ENCODE peak calls at places on chromosomes 4 and X, in five cellular contexts. B is prostate gland, O is AG09309, M is pancreas, U is bronchial epithelial cell. F is an unnamed sample.

GRCh38 chr4:3299538-3300197 is 6.8 kb downstream of the RGS12 start:
- DNase-seq in U (no peak), O (no peak), M (no peak), B (no peak), F (no peak)

GRCh38 chr4:142778430-142778829 is 67.7 kb downstream of the INPP4B start:
- DNase-seq in M (no peak), O (peak; percentile 13), B (no peak), U (peak; percentile 8), F (no peak)

GRCh38 chr4:123622572-123622971 is 226.0 kb downstream of the SPRY1 start:
- DNase-seq in M (no peak), O (no peak), B (no peak), U (no peak), F (no peak)

GRCh38 chrX:20143111-20143510 is 1.5 kb upstream of the EIF1AX start:
- DNase-seq in O (no peak), B (no peak), M (no peak), U (no peak), F (no peak)

GRCh38 chrX:11890843-11891514 is 132.9 kb downstream of the MSL3 start:
- DNase-seq in M (peak; percentile 25), B (peak; percentile 24), O (no peak), U (no peak), F (no peak)

GRCh38 chr4:126213996-126214395 is 899.2 kb downstream of the FAT4 start:
- DNase-seq in B (no peak), M (no peak), O (no peak), U (peak; percentile 20), F (no peak)

GRCh38 chr4:181821039-181822004 is 421.9 kb upstream of the TENM3 start:
- DNase-seq in O (peak; percentile 11), M (no peak), U (peak; percentile 57), B (no peak), F (no peak)

GRCh38 chr4:75892508-75892907 is 9.7 kb downstream of the PPEF2 start:
- DNase-seq in M (no peak), U (no peak), O (no peak), B (no peak), F (no peak)

GRCh38 chrX:107025538-107025937 is 25.5 kb upstream of the MORC4 start:
- DNase-seq in U (peak; percentile 32), O (no peak), B (no peak), M (no peak), F (peak; percentile 6)

GRCh38 chr4:151808120-151808529 is 47.3 kb upstream of the GATB start:
- DNase-seq in O (peak; percentile 43), B (no peak), U (peak; percentile 9), M (no peak), F (no peak)

GRCh38 chr4:182862166-182862875 is 54.9 kb downstream of the DCTD start:
- DNase-seq in O (no peak), U (no peak), M (peak; percentile 60), B (no peak), F (no peak)
- TF ChIP-seq CTCF in O (no peak), U (peak; percentile 32), M (peak; percentile 19), B (no peak), F (no peak)

GRCh38 chrX:54785901-54786300 is 12.2 kb downstream of the ITIH6 start:
- DNase-seq in U (peak; percentile 8), B (no peak), O (no peak), M (no peak), F (peak; percentile 7)
- TF ChIP-seq CTCF in U (peak; percentile 33), B (no peak), O (peak; percentile 39), M (peak; percentile 19), F (no peak)

GRCh38 chrX:19007868-19008267 is 24.0 kb upstream of the PHKA2 start:
- DNase-seq in O (no peak), B (no peak), U (no peak), M (no peak), F (no peak)

GRCh38 chrX:19003756-19004155 is 19.8 kb upstream of the PHKA2 start:
- DNase-seq in B (no peak), U (no peak), O (no peak), M (no peak), F (no peak)

GRCh38 chrX:19007011-19007410 is 23.1 kb upstream of the PHKA2 start:
- DNase-seq in M (no peak), U (no peak), B (no peak), O (no peak), F (no peak)

DNA sequence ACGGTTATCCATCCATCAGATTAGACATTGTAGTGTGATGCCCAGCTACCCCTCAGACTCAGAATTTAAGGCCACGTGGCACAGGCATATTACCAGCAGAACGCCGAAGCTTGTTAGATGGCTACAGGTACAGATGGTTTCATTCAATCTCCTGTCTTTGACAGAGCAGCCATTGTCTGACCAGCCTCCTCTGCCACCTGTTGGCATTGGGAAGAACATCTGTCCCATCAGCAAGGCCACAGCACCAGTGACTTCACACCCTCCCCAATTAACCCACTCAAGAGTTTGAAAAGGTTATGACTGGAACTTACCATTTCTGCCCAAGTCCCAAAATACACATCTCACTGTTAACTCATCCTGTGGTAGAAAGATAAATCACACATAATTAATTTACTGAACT is 22.0 kb upstream of the PHKA2 start:
- DNase-seq in M (no peak), U (no peak), B (no peak), O (no peak), F (no peak)
- TF ChIP-seq CTCF in M (no peak), U (peak; percentile 48), B (no peak), O (no peak), F (no peak)

DNA sequence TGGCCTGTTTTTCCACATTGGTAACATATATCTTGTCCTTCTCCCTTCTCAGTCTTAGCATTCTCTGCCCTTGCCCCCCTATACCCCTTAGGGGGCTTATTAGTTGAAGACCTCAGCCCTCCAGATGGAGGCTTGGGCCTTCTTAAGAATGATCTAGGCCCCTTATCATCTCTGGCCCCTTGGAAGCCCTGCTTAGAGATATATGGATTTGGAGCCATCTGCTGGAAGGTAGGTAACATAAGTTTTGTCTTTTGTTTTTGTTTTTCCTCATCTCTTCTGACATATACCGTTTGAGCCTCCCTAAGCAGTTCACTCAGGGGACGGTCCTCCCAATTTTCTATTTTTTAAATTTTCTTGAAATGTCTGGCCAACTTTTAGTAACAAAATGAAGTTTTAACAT is 48.3 kb upstream of the NAP1L2 start:
- DNase-seq in U (peak; percentile 8), O (no peak), M (no peak), B (no peak), F (no peak)
- TF ChIP-seq CTCF in U (no peak), O (peak; percentile 39), M (no peak), B (no peak), F (no peak)

GRCh38 chrX:149528381-149528780 is 12.4 kb upstream of the EOLA1 start:
- DNase-seq in M (no peak), O (no peak), U (no peak), B (no peak), F (no peak)

GRCh38 chrX:149527705-149528104 is 13.1 kb upstream of the EOLA1 start:
- DNase-seq in O (no peak), U (peak; percentile 49), B (no peak), M (no peak), F (no peak)

DNA sequence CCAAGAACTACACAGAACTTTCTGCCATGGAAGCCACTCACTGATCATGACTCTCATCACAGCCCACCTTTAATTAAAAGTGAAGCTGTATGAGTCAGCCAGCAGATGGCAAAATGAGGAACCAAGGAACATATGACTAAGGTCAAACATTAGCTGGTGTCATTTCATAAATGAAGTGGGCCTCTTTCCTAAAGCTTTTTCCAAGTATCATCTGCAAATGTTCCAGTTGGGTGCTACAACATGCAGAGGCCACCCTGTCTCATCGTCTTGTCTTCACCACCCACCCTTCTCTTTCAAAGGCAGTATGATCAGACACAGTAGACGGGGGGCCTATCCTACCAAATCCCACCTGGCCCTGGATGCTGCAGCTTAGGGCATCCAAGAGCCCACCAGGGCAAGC is 9.2 kb upstream of the EOLA1 start:
- DNase-seq in M (no peak), U (no peak), B (no peak), O (no peak), F (peak; percentile 14)
- TF ChIP-seq CTCF in M (no peak), U (no peak), B (no peak), O (no peak), F (no peak)

DNA sequence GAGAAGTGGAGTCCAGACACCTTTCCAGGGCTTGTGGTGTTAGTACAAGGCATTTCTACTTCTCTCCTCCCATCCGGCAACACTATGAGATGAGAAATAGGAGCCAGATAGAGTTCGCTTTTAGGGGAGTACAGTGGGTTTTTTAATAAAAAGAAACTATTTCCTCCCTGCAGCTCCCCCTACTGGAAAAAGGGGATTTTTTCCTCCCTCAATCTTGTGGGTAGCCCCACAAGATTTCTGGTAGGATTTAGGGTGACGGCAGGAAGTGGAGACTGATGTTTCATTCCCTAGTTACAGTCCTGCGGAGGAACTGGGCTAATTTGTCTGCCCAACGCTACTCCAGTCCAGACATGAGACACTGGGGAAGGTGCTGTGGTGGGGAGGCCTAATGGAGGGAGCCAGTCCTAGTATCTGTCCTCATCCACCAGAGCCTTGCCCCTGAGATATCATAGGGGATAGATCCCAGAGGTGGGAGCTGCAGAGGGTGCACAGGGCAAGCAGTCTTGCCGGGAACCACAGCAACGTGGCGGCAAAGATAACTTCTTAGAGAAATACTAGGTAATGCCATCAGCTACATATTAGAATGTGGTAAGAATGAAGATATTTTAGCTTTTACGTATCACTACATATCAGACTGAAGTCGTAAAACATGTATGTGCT is 45.6 kb upstream of the PRKG2 start:
- DNase-seq in O (no peak), B (no peak), M (no peak), U (no peak), F (no peak)
- TF ChIP-seq CTCF in O (peak; percentile 56), B (peak; percentile 18), M (no peak), U (peak; percentile 49), F (no peak)

GRCh38 chr4:119138046-119138445 is 2.4 kb downstream of the MYOZ2 start:
- DNase-seq in O (no peak), M (no peak), B (no peak), U (no peak), F (no peak)

GRCh38 chr4:119135721-119136121 is at the start of gene MYOZ2:
- DNase-seq in O (no peak), M (no peak), B (no peak), U (peak; percentile 48), F (no peak)

GRCh38 chr4:119139316-119139715 is 3.7 kb downstream of the MYOZ2 start:
- DNase-seq in B (no peak), U (peak; percentile 32), O (no peak), M (no peak), F (no peak)

GRCh38 chr4:119139822-119140252 is 4.2 kb downstream of the MYOZ2 start:
- DNase-seq in B (no peak), O (no peak), U (no peak), M (no peak), F (no peak)

GRCh38 chr4:119136541-119136940 is 909 bp downstream of the MYOZ2 start:
- DNase-seq in U (no peak), O (no peak), B (no peak), M (no peak), F (no peak)
- TF ChIP-seq CTCF in U (no peak), O (no peak), B (no peak), M (no peak), F (no peak)

GRCh38 chr4:111602848-111603247 is 542.4 kb upstream of the FAM241A start:
- DNase-seq in B (no peak), M (no peak), U (no peak), O (no peak), F (no peak)
- TF ChIP-seq CTCF in B (no peak), M (no peak), U (no peak), O (peak; percentile 37), F (no peak)

GRCh38 chrX:15468036-15468435 is 25.1 kb downstream of the PIR start:
- DNase-seq in M (no peak), U (peak; percentile 74), O (peak; percentile 35), B (peak; percentile 38), F (no peak)
- TF ChIP-seq CTCF in M (peak; percentile 25), U (peak; percentile 35), O (peak; percentile 51), B (peak; percentile 50), F (peak; percentile 10)

F was measured in GM20000.